ENCODE peak calls at places on chromosome 3, in four cellular contexts. X is neural progenitor cell, J is endothelial cell of umbilical vein, K is ovary. G is an unnamed sample.
A peak's percentile ranks its signal among the peaks of the same experiment; 100 is the strongest.

GRCh38 chr3:18027161-18027939 is 284.9 kb upstream of the TBC1D5 start:
- DNase-seq in X (no peak), J (no peak), K (no peak), G (no peak)

GRCh38 chr3:59600631-59601030 is 550.8 kb upstream of the CFAP20DC start:
- DNase-seq in X (no peak), J (no peak), K (no peak), G (no peak)

GRCh38 chr3:157128771-157129671 is 30.9 kb downstream of the CCNL1 start:
- DNase-seq in X (peak; percentile 16), J (peak; percentile 27), K (peak; percentile 43), G (peak; percentile 80)

GRCh38 chr3:15851735-15852134 is 54.0 kb upstream of the ANKRD28 start:
- DNase-seq in X (no peak), J (no peak), K (no peak), G (no peak)

GRCh38 chr3:32257042-32257441 is 18.6 kb downstream of the CMTM8 start:
- DNase-seq in X (no peak), J (no peak), K (no peak), G (no peak)

GRCh38 chr3:16103472-16103871 is 71.0 kb upstream of the GALNT15 start:
- DNase-seq in X (no peak), J (no peak), K (no peak), G (no peak)

GRCh38 chr3:11514191-11514770 is 129.4 kb downstream of the VGLL4 start:
- DNase-seq in X (no peak), J (peak; percentile 96), K (no peak), G (no peak)

GRCh38 chr3:158773845-158774542 is 27.9 kb upstream of the MFSD1 start:
- DNase-seq in X (no peak), J (no peak), K (no peak), G (no peak)

GRCh38 chr3:116579843-116580242 is 129.7 kb upstream of the TUSC7 start:
- DNase-seq in X (peak; percentile 50), J (no peak), K (no peak), G (no peak)

GRCh38 chr3:152272771-152273242 is 4.1 kb downstream of the MBNL1 start:
- DNase-seq in X (no peak), J (peak; percentile 87), K (no peak), G (no peak)

GRCh38 chr3:116000315-116000714 is 377.0 kb downstream of the GAP43 start:
- DNase-seq in X (no peak), J (no peak), K (no peak), G (no peak)

GRCh38 chr3:36956155-36956554 is 11.3 kb upstream of the TRANK1 start:
- DNase-seq in X (no peak), J (no peak), K (no peak), G (no peak)

GRCh38 chr3:187072582-187072981 is 66.7 kb downstream of the RPL39L start:
- DNase-seq in X (no peak), J (no peak), K (no peak), G (no peak)

GRCh38 chr3:195046441-195046840 is 224.5 kb downstream of the XXYLT1 start:
- DNase-seq in X (no peak), J (no peak), K (no peak), G (no peak)

GRCh38 chr3:24496529-24497482 is 2.2 kb upstream of the THRB start:
- DNase-seq in X (peak; percentile 74), J (peak; percentile 46), K (peak; percentile 69), G (peak; percentile 70)

GRCh38 chr3:71142440-71143161 is 440.9 kb downstream of the FOXP1 start:
- DNase-seq in X (peak; percentile 49), J (peak; percentile 39), K (no peak), G (no peak)

GRCh38 chr3:31009881-31010280 is 115.4 kb upstream of the GADL1 start:
- DNase-seq in X (peak; percentile 89), J (no peak), K (no peak), G (no peak)

GRCh38 chr3:37990527-37990926 is at the start of gene VILL:
- DNase-seq in X (no peak), J (no peak), K (no peak), G (peak; percentile 91)

GRCh38 chr3:184466413-184466960 is 86.6 kb downstream of the CHRD start:
- DNase-seq in X (peak; percentile 26), J (peak; percentile 13), K (peak; percentile 76), G (peak; percentile 44)

GRCh38 chr3:6204891-6205290 is 656.0 kb upstream of the GRM7 start:
- DNase-seq in X (no peak), J (no peak), K (no peak), G (peak; percentile 10)

GRCh38 chr3:9276761-9277370 is 27.4 kb upstream of the SRGAP3 start:
- DNase-seq in X (no peak), J (no peak), K (no peak), G (no peak)

GRCh38 chr3:124217542-124217941 is 225.6 kb upstream of the ROPN1 start:
- DNase-seq in X (peak; percentile 87), J (peak; percentile 64), K (peak; percentile 33), G (no peak)

GRCh38 chr3:184954251-184954650 is 142.3 kb downstream of the VPS8 start:
- DNase-seq in X (no peak), J (no peak), K (no peak), G (no peak)

GRCh38 chr3:147191795-147192385 is 214.5 kb downstream of the ZIC4 start:
- DNase-seq in X (peak; percentile 71), J (peak; percentile 82), K (no peak), G (no peak)

DNA sequence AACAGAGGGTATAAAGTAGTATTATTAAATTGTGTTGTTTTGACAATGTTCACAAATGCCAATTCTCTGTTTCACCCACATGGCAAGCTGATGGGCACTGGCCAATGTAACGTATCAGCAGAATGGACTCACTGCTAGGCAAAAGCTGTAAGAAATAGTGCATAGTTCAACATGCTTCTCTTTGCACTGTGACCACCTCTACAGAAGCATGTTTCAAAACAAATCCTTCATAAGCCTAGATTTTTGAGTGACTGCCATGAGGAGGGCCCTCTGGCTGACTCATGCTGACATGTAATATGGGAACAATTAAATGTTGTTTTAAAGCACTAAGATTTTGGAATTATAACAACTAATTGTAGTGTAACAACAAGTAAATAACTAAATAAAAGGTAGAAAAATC is 3.2 kb downstream of the GBE1 start:
- DNase-seq in X (no peak), J (peak; percentile 40), K (no peak), G (no peak)
- H3K4me3 ChIP-seq in X (no peak overlapping the region), J (no peak overlapping the region), K (no peak overlapping the region), G (no peak overlapping the region)

DNA sequence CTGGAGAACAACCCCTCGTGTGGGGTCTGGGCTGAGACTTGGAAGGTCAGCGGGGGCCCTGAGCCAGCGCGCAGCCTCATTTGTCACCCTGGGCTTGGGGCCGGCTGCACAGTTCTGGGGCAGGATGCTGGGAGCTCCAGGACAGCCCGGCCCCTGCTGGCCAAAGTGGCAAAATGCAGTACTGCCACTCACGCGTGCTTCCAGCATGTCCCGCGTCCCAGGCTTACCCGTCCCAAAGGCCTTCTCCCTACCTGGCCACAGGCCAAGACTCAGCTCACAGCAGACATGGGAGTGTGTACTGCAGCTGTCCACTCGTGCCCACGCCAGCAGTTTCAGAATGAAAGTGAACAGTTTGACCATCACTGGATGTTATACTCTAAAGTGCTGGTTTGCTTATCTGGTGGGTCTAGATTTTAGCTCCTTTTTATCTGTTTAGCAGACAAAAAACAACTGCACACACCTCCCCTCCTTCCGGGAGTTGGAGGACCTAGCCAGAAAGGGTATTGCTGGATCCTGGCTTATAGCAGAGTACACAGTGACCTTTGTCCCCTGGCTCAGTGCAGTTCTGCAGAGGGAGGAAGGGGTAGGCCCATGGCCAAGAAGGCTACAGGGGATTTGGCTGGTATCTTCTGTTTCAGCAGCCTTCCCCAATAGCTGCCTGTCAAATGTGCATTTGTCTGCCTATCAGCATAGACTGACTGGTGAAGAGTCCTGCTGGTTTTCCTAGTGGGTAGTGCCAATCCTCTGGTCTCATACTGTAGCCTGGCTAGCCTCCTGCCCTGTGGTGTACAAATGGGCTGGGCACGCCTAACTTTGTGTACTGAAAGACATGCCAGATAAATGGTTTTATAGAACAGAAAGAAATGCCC is 23.2 kb upstream of the IP6K2 start:
- DNase-seq in X (peak; percentile 85), J (peak; percentile 75), K (peak; percentile 84), G (peak; percentile 95)
- H3K4me1 ChIP-seq in X (peaks cover 3% of the 10 kb centered on the region), J (peaks cover 3% of the 10 kb centered on the region), K (peaks cover 10% of the 10 kb centered on the region), G (peaks cover 58% of the 10 kb centered on the region)

DNA sequence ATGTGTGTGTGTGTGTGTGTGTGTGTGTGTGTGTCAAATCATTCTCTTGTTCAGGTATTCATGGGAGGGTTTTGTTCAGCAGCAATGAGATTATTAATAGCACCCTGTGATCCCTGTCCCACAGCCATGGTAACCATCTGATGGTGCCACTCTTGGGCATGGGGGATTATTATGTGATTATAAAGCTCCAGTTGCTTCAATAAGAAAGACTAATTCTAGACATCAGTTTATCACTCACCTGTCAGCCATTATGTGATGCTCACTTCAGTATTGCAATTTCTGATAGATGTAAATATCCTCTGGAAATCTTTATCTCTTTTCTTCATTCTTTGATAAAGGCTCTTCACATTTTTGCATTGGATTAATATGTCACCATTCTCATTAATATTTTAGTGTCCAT is 145.9 kb upstream of the POU1F1 start:
- DNase-seq in X (no peak), J (no peak), K (no peak), G (no peak)
- TF ChIP-seq CTCF in X (no peak), J (no peak), K (no peak), G (no peak)

DNA sequence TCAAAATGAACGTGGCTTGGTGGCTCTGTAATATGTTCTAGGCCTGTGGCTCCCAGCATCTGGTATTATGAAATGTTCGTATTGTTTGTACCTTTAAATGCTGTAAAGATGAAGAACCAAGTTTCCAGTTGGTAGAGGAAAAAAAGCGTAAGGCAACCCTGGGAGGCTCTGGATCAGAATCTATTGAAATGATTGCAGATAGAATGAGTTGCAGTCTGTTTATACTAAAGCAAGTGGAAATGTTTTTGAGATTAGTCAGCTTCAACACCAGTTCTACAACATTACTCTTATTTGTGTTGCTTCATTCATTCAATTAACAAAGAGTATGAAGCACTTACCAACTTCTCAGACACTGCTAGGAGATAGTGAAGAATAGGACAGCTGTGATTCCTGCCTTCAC is 5.3 kb downstream of the ARL6IP5 start:
- DNase-seq in X (no peak), J (peak; percentile 86), K (no peak), G (no peak)
- H3K4me3 ChIP-seq in X (no peak overlapping the region), J (no peak overlapping the region), K (no peak overlapping the region), G (no peak overlapping the region)

DNA sequence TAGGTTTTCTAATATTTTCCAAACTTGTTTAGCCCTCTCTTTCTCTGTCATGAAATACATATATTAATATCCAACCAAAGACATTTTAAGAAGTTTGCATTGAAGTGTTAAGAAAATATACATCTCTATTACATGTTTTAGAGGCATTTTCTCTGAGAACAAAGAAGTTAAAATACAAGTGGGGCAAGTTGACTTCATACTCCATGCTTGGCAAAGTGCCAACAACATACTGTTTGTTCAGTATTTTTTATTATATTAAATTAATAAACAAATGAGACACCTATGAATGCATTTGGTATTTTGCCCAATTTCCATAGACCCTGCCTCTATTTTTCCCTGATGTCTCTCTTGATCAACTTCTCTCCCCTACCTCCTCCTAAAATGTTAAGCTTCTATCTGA is 232.8 kb upstream of the MRPL3 start:
- DNase-seq in X (no peak), J (no peak), K (no peak), G (no peak)
- H3K4me1 ChIP-seq in X (no peaks in the 10 kb centered on the region), J (no peaks in the 10 kb centered on the region), K (no peaks in the 10 kb centered on the region), G (no peaks in the 10 kb centered on the region)

DNA sequence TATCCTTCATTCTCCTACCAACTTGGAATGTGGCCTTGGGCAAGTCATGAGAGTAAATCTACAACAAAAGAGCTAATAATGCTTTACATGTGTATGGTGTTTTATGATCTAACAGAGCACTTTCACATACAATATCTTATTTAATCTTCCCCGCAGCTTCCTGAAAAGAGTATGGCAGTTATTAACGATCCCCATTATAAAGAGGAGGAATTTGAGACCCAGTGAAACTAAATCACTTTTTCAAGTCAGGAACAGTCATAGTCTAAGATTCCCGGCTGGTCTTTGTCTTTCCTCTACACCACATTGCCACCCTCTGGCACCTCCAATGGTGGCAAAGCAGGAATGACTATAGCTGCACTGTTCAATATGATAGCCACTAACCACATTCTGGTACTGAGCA is 69.7 kb upstream of the CMSS1 start:
- DNase-seq in X (peak; percentile 27), J (peak; percentile 62), K (no peak), G (peak; percentile 24)
- TF ChIP-seq CTCF in X (peak; percentile 27), J (peak; percentile 23), K (no peak), G (no peak)